ENCODE peak calls at places on chromosome 3, in five cellular contexts. I, D, L, U and W are unnamed samples.

GRCh38 chr3:32780735-32781210 is 37.0 kb upstream of the TRIM71 start:
- DNase-seq in L (peak; percentile 22), I (peak; percentile 8), U (peak; percentile 16), D (no peak), W (no peak)

GRCh38 chr3:150286390-150287147 is 121.5 kb upstream of the TSC22D2 start:
- DNase-seq in L (peak; percentile 33), U (peak; percentile 51), D (no peak), I (peak; percentile 10), W (no peak)

GRCh38 chr3:85427467-85427866 is 468.7 kb downstream of the CADM2 start:
- DNase-seq in I (no peak), D (no peak), L (no peak), U (no peak), W (no peak)

GRCh38 chr3:73448761-73449290 is 175.9 kb downstream of the PDZRN3 start:
- DNase-seq in I (no peak), L (no peak), D (no peak), U (no peak), W (no peak)

GRCh38 chr3:29978036-29978435 is 628.4 kb upstream of the TGFBR2 start:
- DNase-seq in U (no peak), L (no peak), I (no peak), D (no peak), W (no peak)

GRCh38 chr3:58356054-58356453 is 23.4 kb downstream of the PXK start:
- DNase-seq in L (no peak), U (no peak), D (no peak), I (no peak), W (no peak)

GRCh38 chr3:135453333-135453732 is 512.2 kb upstream of the PPP2R3A start:
- DNase-seq in D (no peak), U (no peak), I (no peak), L (no peak), W (no peak)

GRCh38 chr3:193389335-193389734 is 10.8 kb upstream of the ATP13A5 start:
- DNase-seq in I (no peak), L (no peak), U (no peak), D (no peak), W (no peak)

GRCh38 chr3:158312560-158313141 is 202.8 kb downstream of the RSRC1 start:
- DNase-seq in U (peak; percentile 7), D (no peak), L (no peak), I (no peak), W (no peak)

GRCh38 chr3:46537789-46538188 is 28.3 kb downstream of the LRRC2 start:
- DNase-seq in U (no peak), L (no peak), D (no peak), I (no peak), W (no peak)

GRCh38 chr3:112000971-112001370 is 2.2 kb downstream of the TAGLN3 start:
- DNase-seq in U (peak; percentile 21), L (no peak), D (no peak), I (no peak), W (no peak)

GRCh38 chr3:14411166-14411526 is 8.7 kb downstream of the SLC6A6 start:
- DNase-seq in U (no peak), D (no peak), L (no peak), I (no peak), W (no peak)

GRCh38 chr3:118544458-118544857 is 490.2 kb downstream of the IGSF11 start:
- DNase-seq in U (no peak), I (no peak), D (no peak), L (no peak), W (peak; percentile 1)

GRCh38 chr3:117131259-117131658 is 421.7 kb downstream of the TUSC7 start:
- DNase-seq in D (no peak), I (no peak), U (no peak), L (no peak), W (no peak)

GRCh38 chr3:15766406-15766805 is 31.4 kb downstream of the ANKRD28 start:
- DNase-seq in U (no peak), I (no peak), D (no peak), L (no peak), W (no peak)

GRCh38 chr3:74537164-74537563 is 77.3 kb downstream of the CNTN3 start:
- DNase-seq in U (peak; percentile 80), L (peak; percentile 19), D (peak; percentile 66), I (no peak), W (no peak)

GRCh38 chr3:180571831-180572578 is 30.0 kb upstream of the TTC14 start:
- DNase-seq in L (no peak), D (no peak), U (no peak), I (no peak), W (no peak)

GRCh38 chr3:25455316-25456232 is 27.5 kb downstream of the RARB start:
- DNase-seq in U (no peak), I (no peak), D (no peak), L (no peak), W (no peak)

GRCh38 chr3:69120879-69121464 is 1.4 kb downstream of the LMOD3 start:
- DNase-seq in I (peak; percentile 82), L (peak; percentile 79), D (peak; percentile 68), U (peak; percentile 76), W (peak; percentile 10)

GRCh38 chr3:184805351-184806038 is 6.5 kb upstream of the VPS8 start:
- DNase-seq in I (no peak), L (peak; percentile 28), U (no peak), D (no peak), W (no peak)

GRCh38 chr3:186589856-186590579 is 19.5 kb downstream of the DNAJB11 start:
- DNase-seq in L (peak; percentile 54), I (no peak), D (no peak), U (peak; percentile 20), W (no peak)

GRCh38 chr3:145649368-145649887 is 511.6 kb downstream of the PLOD2 start:
- DNase-seq in L (no peak), I (no peak), U (no peak), D (no peak), W (no peak)

GRCh38 chr3:135055449-135055848 is 260.4 kb downstream of the EPHB1 start:
- DNase-seq in U (no peak), D (no peak), L (no peak), I (no peak), W (no peak)

GRCh38 chr3:112460519-112460918 is 38.8 kb downstream of the BTLA start:
- DNase-seq in I (no peak), U (no peak), D (no peak), L (no peak), W (no peak)

GRCh38 chr3:141477224-141477623 is 9.6 kb upstream of the RASA2 start:
- DNase-seq in U (peak; percentile 94), I (no peak), D (no peak), L (no peak), W (peak; percentile 82)

GRCh38 chr3:13023251-13024055 is 49.8 kb downstream of the IQSEC1 start:
- DNase-seq in D (no peak), L (no peak), U (peak; percentile 28), I (no peak), W (no peak)

GRCh38 chr3:25259871-25260270 is 168.2 kb upstream of the RARB start:
- DNase-seq in L (no peak), I (peak; percentile 54), D (no peak), U (no peak), W (no peak)

GRCh38 chr3:121627622-121628021 is 33.1 kb downstream of the HCLS1 start:
- DNase-seq in I (no peak), U (no peak), D (no peak), L (no peak), W (no peak)

GRCh38 chr3:184481924-184482671 is 79.5 kb upstream of the EPHB3 start:
- DNase-seq in U (no peak), I (peak; percentile 21), D (no peak), L (no peak), W (no peak)

GRCh38 chr3:108595304-108595703 is 5.8 kb downstream of the DZIP3 start:
- DNase-seq in L (no peak), I (no peak), D (no peak), U (no peak), W (no peak)

GRCh38 chr3:134003066-134003465 is 26.7 kb downstream of the SLCO2A1 start:
- DNase-seq in L (no peak), D (no peak), I (no peak), U (no peak), W (no peak)
- TF ChIP-seq POLR2A in L (no peak), D (no peak), I (no peak), U (no peak), W (no peak)

GRCh38 chr3:57154470-57154869 is 10.7 kb downstream of the IL17RD start:
- DNase-seq in L (no peak), U (no peak), I (no peak), D (no peak), W (no peak)
- TF ChIP-seq POLR2A in L (no peak), U (no peak), I (no peak), D (no peak), W (no peak)

GRCh38 chr3:49689046-49689886 is at the start of the genes MST1 and RNF123:
- DNase-seq in L (peak; percentile 90), D (peak; percentile 76), U (peak; percentile 89), I (peak; percentile 78), W (peak; percentile 77)
- TF ChIP-seq POLR2A in L (peak; percentile 58), D (no peak), U (no peak), I (peak; percentile 57), W (peak; percentile 81)

GRCh38 chr3:190514163-190515153 is 573 bp downstream of the IL1RAP start:
- DNase-seq in L (peak; percentile 50), D (no peak), U (peak; percentile 60), I (peak; percentile 48), W (peak; percentile 27)
- TF ChIP-seq POLR2A in L (no peak), D (no peak), U (peak; percentile 10), I (no peak), W (no peak)

DNA sequence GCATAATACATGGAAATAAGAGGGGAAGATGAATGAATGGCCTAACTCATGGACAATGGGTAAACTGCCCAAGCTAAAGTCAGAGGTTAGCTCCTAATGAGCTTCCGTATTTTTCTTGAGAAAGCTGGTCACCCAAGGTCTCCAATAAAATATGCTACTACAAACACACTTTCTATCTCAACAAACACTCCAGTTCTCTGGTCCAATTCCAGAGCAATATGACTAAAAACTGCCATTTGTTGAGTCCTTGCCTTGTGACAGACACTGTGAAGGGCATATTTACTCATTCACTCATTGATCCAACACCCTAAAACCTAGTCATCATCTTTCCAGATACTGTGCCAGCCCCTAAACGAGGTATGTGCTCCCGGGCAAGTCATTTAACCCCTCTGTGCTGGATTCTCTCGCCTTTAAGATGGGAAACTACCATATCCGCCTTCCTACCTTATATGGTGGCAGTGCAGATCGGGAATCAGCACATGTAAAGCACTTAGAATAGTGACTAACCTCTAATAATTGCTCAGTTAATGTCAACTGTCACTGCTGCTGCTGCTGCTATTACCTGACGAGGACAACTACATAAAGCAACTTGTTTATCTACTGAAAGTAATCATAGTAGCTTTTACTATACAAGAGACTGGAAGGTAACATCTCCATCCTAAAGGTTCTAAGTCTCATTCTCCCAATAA is 89.0 kb downstream of the XXYLT1 start:
- DNase-seq in U (no peak), I (no peak), D (no peak), L (no peak), W (no peak)
- TF ChIP-seq POLR2A in U (no peak), I (no peak), D (no peak), L (no peak), W (no peak)

GRCh38 chr3:196660381-196661166 is 21.1 kb downstream of the NRROS start:
- DNase-seq in D (no peak), U (no peak), L (peak; percentile 72), I (peak; percentile 49), W (no peak)
- TF ChIP-seq POLR2A in D (no peak), U (no peak), L (no peak), I (no peak), W (no peak)

GRCh38 chr3:194556086-194557056 is 69.6 kb upstream of the ATP13A3 start:
- DNase-seq in I (no peak), D (no peak), U (peak; percentile 50), L (no peak), W (peak; percentile 50)
- TF ChIP-seq POLR2A in I (no peak), D (no peak), U (no peak), L (no peak), W (no peak)